ENCODE peak calls at places on chromosome 13, in seven cellular contexts. I is left ventricle myocardium inferior, U is ovary, A is stomach, H is epithelial cell of esophagus, E is lung, S is mucosa of descending colon. G is an unnamed sample.

GRCh38 chr13:103349664-103350063 is 283.4 kb upstream of the SLC10A2 start:
- DNase-seq in E (no peak), H (no peak), U (no peak), A (no peak), S (no peak), I (no peak), G (no peak)

GRCh38 chr13:110485604-110486003 is 75.9 kb downstream of the RAB20 start:
- DNase-seq in H (no peak), A (no peak), E (no peak), I (no peak), S (no peak), U (no peak), G (no peak)

GRCh38 chr13:102680842-102681725 is 13.8 kb downstream of the METTL21C start:
- DNase-seq in S (no peak), U (no peak), A (no peak), I (no peak), H (no peak), E (no peak), G (no peak)

GRCh38 chr13:100392709-100393630 is 195.6 kb downstream of the GGACT start:
- DNase-seq in A (peak; percentile 69), H (peak; percentile 97), S (no peak), U (peak; percentile 76), I (peak; percentile 56), E (peak; percentile 78), G (no peak)

GRCh38 chr13:73625562-73626339 is 508.5 kb downstream of the KLF12 start:
- DNase-seq in S (no peak), I (no peak), E (no peak), A (no peak), U (no peak), H (no peak), G (no peak)

GRCh38 chr13:73857106-73857505 is 277.1 kb downstream of the KLF12 start:
- DNase-seq in H (no peak), E (no peak), U (no peak), I (no peak), S (no peak), A (no peak), G (no peak)

GRCh38 chr13:23428183-23428528 is 5.3 kb downstream of the SACS start:
- DNase-seq in E (no peak), I (no peak), A (no peak), S (no peak), U (no peak), H (no peak), G (no peak)

GRCh38 chr13:101146101-101146898 is 270.0 kb downstream of the NALCN start:
- DNase-seq in S (no peak), I (no peak), H (no peak), E (no peak), U (no peak), A (no peak), G (no peak)

GRCh38 chr13:95246292-95247082 is 54.8 kb downstream of the ABCC4 start:
- DNase-seq in E (no peak), S (no peak), A (no peak), I (no peak), U (no peak), H (peak; percentile 46), G (no peak)

GRCh38 chr13:65582160-65582559 is 1648.0 kb downstream of the PCDH9 start:
- DNase-seq in E (no peak), A (no peak), I (no peak), H (no peak), S (no peak), U (no peak), G (no peak)

GRCh38 chr13:99758465-99759162 is 213.0 kb downstream of the ZIC5 start:
- DNase-seq in S (no peak), H (no peak), U (no peak), E (no peak), A (no peak), I (no peak), G (no peak)

GRCh38 chr13:59476376-59476775 is 687.4 kb downstream of the DIAPH3 start:
- DNase-seq in E (no peak), I (no peak), U (no peak), S (no peak), H (peak; percentile 9), A (no peak), G (no peak)

GRCh38 chr13:111460548-111461444 is 140.4 kb downstream of the TEX29 start:
- DNase-seq in E (no peak), U (peak; percentile 24), A (no peak), S (no peak), I (no peak), H (peak; percentile 1), G (peak; percentile 59)

GRCh38 chr13:78383899-78384298 is 219.5 kb downstream of the POU4F1 start:
- DNase-seq in I (no peak), H (no peak), S (no peak), U (no peak), E (no peak), A (no peak), G (no peak)

GRCh38 chr13:28145049-28145448 is 6.7 kb downstream of the PAN3 start:
- DNase-seq in U (no peak), I (no peak), H (no peak), S (no peak), A (no peak), E (no peak), G (no peak)

GRCh38 chr13:27953671-27954405 is 15.3 kb downstream of the CDX2 start:
- DNase-seq in S (peak; percentile 84), U (peak; percentile 61), I (peak; percentile 68), H (peak; percentile 72), A (peak; percentile 88), E (peak; percentile 66), G (peak; percentile 99)

GRCh38 chr13:95593462-95593861 is 40.9 kb downstream of the CLDN10 start:
- DNase-seq in U (no peak), I (no peak), E (no peak), H (no peak), A (no peak), S (no peak), G (no peak)

GRCh38 chr13:114200673-114201005 is 21.6 kb downstream of the CFAP97D2 start:
- DNase-seq in I (no peak), U (no peak), S (no peak), A (no peak), H (no peak), E (no peak), G (no peak)

GRCh38 chr13:65836066-65836465 is 1394.1 kb downstream of the PCDH9 start:
- DNase-seq in I (no peak), A (no peak), E (no peak), S (no peak), U (no peak), H (peak; percentile 3), G (no peak)

GRCh38 chr13:98977568-98978270 is at the start of gene DOCK9:
- DNase-seq in A (peak; percentile 60), I (peak; percentile 77), S (peak; percentile 60), E (peak; percentile 42), H (peak; percentile 55), U (peak; percentile 55), G (peak; percentile 61)

GRCh38 chr13:111278258-111278657 is 42.2 kb upstream of the TEX29 start:
- DNase-seq in H (no peak), E (no peak), A (no peak), S (no peak), I (no peak), U (no peak), G (no peak)

GRCh38 chr13:66992183-66992582 is 238.0 kb downstream of the PCDH9 start:
- DNase-seq in U (no peak), A (no peak), S (no peak), I (no peak), E (no peak), H (peak; percentile 69), G (no peak)

GRCh38 chr13:113013878-113014751 is 45.1 kb downstream of the MCF2L start:
- DNase-seq in H (no peak), A (no peak), E (no peak), S (no peak), I (no peak), U (no peak), G (no peak)
- TF ChIP-seq CTCF in H (no peak), A (no peak), E (no peak), S (no peak), I (no peak), U (no peak), G (no peak)

DNA sequence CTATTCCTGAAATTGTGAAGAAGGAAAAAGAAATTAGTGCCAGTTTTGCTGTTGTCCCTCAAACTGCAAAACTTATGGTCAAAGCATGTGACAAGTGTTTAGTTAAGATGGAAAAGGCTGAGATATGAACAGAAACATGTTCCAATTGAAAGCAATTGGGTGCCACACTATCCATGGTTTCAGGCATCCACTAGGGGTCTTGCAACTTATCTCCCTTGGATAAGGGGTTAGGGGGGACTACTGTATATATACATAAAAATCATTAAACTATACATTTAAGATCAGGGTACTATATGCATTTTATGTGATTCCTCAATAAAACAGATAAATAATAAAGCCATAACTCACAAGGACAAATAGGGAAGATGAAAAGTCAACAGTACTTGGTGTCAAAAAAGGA is 8.3 kb downstream of the SPART start:
- DNase-seq in I (no peak), U (no peak), H (no peak), E (no peak), A (no peak), S (no peak), G (no peak)
- TF ChIP-seq CTCF in I (no peak), U (no peak), H (no peak), E (no peak), A (no peak), S (no peak), G (no peak)

DNA sequence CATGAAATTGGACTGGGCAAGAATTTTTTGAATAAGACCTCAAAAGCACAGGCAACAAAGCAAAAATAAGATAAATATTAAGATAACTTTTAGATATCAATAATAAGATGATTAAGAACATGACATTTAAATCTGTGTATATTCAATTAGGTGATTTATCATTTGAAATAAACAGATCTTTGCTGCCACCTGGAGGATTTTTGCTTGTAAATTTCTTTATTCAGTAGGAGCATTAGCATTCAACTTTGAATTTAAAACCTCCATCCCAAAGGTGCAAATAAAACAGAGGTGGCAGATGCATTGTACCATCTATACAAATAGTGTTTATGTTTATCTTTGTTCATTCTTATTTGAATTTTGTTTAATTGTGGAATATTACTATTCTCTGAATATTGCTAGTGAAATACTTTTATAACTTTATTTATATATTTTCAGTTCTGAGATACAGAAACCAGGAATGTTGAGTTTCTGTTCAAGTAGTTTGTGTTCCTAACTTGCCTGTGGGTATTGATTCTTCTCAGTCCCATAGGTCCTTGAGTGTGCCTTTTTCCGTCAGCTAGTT is 20.9 kb downstream of the COG6 start:
- DNase-seq in S (no peak), I (no peak), U (no peak), H (peak; percentile 67), A (no peak), E (no peak), G (no peak)
- TF ChIP-seq CTCF in S (no peak), I (peak; percentile 66), U (no peak), H (peak; percentile 37), A (peak; percentile 43), E (no peak), G (peak; percentile 55)

GRCh38 chr13:43227721-43228120 is 204.3 kb downstream of the DNAJC15 start:
- DNase-seq in U (no peak), I (no peak), E (no peak), S (no peak), H (peak; percentile 9), A (no peak), G (no peak)

GRCh38 chr13:43232144-43232840 is 208.9 kb downstream of the DNAJC15 start:
- DNase-seq in A (peak; percentile 30), E (no peak), I (no peak), H (no peak), S (no peak), U (no peak), G (no peak)

GRCh38 chr13:43230989-43231388 is 207.6 kb downstream of the DNAJC15 start:
- DNase-seq in H (no peak), E (no peak), A (no peak), U (no peak), I (no peak), S (no peak), G (no peak)

GRCh38 chr13:43232866-43233265 is 209.5 kb downstream of the DNAJC15 start:
- DNase-seq in A (no peak), H (peak; percentile 60), U (no peak), S (no peak), E (no peak), I (no peak), G (no peak)

GRCh38 chr13:43229506-43229905 is 206.1 kb downstream of the DNAJC15 start:
- DNase-seq in H (peak; percentile 32), U (no peak), E (no peak), S (no peak), I (no peak), A (no peak), G (no peak)
- TF ChIP-seq CTCF in H (no peak), U (no peak), E (no peak), S (no peak), I (no peak), A (no peak), G (no peak)

G was measured in endothelial cell.